ENCODE peak calls at places on chromosomes 4 and X, in ten cellular contexts. J is fibroblast of the conjunctiva; U is neural crest cell; Y is activated effector memory CD4-positive, alpha-beta T cell treated with Interleukin-2 at 50 U/mL for 16 hours; R is NCI-H2029; E is CD8-positive, alpha-beta T cell; D is NCI-H510A; V is NCI-H82; F is lung; I is HCEC 1CT. Q is an unnamed sample.

GRCh38 chr4:75180790-75181776 is 248.2 kb downstream of the PARM1 start:
- DNase-seq in V (no peak), D (no peak), E (no peak), F (no peak), J (no peak), Y (no peak), I (no peak), U (no peak), R (no peak), Q (no peak)

GRCh38 chrX:29617725-29618124 is 597.6 kb upstream of the MAGEB2 start:
- DNase-seq in E (no peak), D (no peak), U (no peak), J (no peak), R (no peak), I (peak; percentile 11), F (no peak), V (no peak), Y (no peak), Q (no peak)

GRCh38 chrX:20267924-20268701 is 1.4 kb upstream of the RPS6KA3 start:
- DNase-seq in I (no peak), F (peak; percentile 49), E (no peak), J (no peak), R (no peak), D (peak; percentile 13), V (peak; percentile 58), Y (no peak), U (peak; percentile 6), Q (no peak)

GRCh38 chr4:147085796-147086195 is 140.1 kb upstream of the TTC29 start:
- DNase-seq in J (no peak), U (no peak), I (no peak), V (no peak), F (no peak), E (no peak), Y (no peak), R (no peak), D (no peak), Q (no peak)

GRCh38 chr4:120709986-120710385 is 212.5 kb downstream of the PRDM5 start:
- DNase-seq in F (no peak), J (peak; percentile 61), U (no peak), R (no peak), E (no peak), D (no peak), I (peak; percentile 68), V (no peak), Y (no peak), Q (no peak)

GRCh38 chr4:37002625-37003024 is 241.9 kb upstream of the NWD2 start:
- DNase-seq in E (no peak), Y (no peak), J (no peak), R (no peak), F (no peak), I (no peak), U (no peak), V (no peak), D (no peak), Q (no peak)

GRCh38 chr4:175413561-175413960 is 398.5 kb downstream of the GPM6A start:
- DNase-seq in U (no peak), D (no peak), E (no peak), R (no peak), I (no peak), V (no peak), J (no peak), Y (no peak), F (no peak), Q (peak; percentile 2)

GRCh38 chrX:104288269-104288668 is 33.5 kb upstream of the ESX1 start:
- DNase-seq in D (no peak), R (no peak), Y (no peak), V (no peak), E (no peak), J (no peak), F (no peak), I (no peak), U (no peak), Q (no peak)

GRCh38 chr4:48033825-48034413 is 17.3 kb downstream of the NIPAL1 start:
- DNase-seq in F (no peak), D (no peak), U (peak; percentile 8), I (no peak), J (no peak), E (peak; percentile 36), Y (peak; percentile 38), R (no peak), V (peak; percentile 72), Q (peak; percentile 68)

GRCh38 chrX:138349351-138349750 is 362.2 kb downstream of the FGF13 start:
- DNase-seq in I (no peak), V (no peak), Y (no peak), E (no peak), U (no peak), F (no peak), J (no peak), D (no peak), R (no peak), Q (no peak)